ENCODE peak calls at places on chromosomes 13 and 19, in seven cellular contexts. C is right lobe of liver, Y is cardiac fibroblast, I is cardiac muscle cell, H is OCI-LY7, A is skeletal muscle cell, L is NB4. V is an unnamed sample.

GRCh38 chr13:31528758-31529157 is 210.6 kb upstream of the RXFP2 start:
- DNase-seq in Y (no peak), I (no peak), C (no peak), A (no peak), L (no peak), H (no peak), V (no peak)

GRCh38 chr13:23160241-23161175 is 20.3 kb upstream of the SGCG start:
- DNase-seq in C (no peak), Y (no peak), I (peak), L (peak), H (no peak), A (no peak), V (no peak)

GRCh38 chr13:75936791-75937190 is 300.7 kb downstream of the LMO7 start:
- DNase-seq in H (no peak), I (no peak), A (no peak), C (no peak), Y (no peak), L (no peak), V (no peak)

GRCh38 chr19:47421244-47421786 is 2.0 kb upstream of the MEIS3 start:
- DNase-seq in Y (no peak), H (no peak), I (no peak), L (no peak), A (no peak), C (no peak), V (no peak)

GRCh38 chr13:28000567-28000966 is 12.1 kb upstream of the URAD start:
- DNase-seq in C (no peak), L (no peak), I (no peak), A (no peak), Y (no peak), H (no peak), V (no peak)

GRCh38 chr19:47802521-47803043 is 1.8 kb downstream of the TPRX1 start:
- DNase-seq in C (no peak), I (no peak), L (no peak), A (no peak), Y (no peak), H (no peak), V (no peak)

GRCh38 chr13:105518086-105518485 is 1017.4 kb downstream of the EFNB2 start:
- DNase-seq in Y (peak), L (peak), C (no peak), A (peak), I (no peak), H (no peak), V (no peak)

GRCh38 chr19:1132625-1133383 is 29.0 kb downstream of the GPX4 start:
- DNase-seq in H (peak), L (peak), C (no peak), Y (no peak), A (no peak), I (peak), V (no peak)

GRCh38 chr13:44063881-44064280 is 184.2 kb downstream of the LACC1 start:
- DNase-seq in Y (no peak), A (no peak), L (no peak), C (no peak), H (no peak), I (no peak), V (no peak)

GRCh38 chr13:51518847-51519246 is 65.4 kb upstream of the WDFY2 start:
- DNase-seq in Y (peak), H (no peak), L (peak), A (no peak), I (no peak), C (no peak), V (peak)

GRCh38 chr13:52734075-52734623 is 5.5 kb downstream of the CNMD start:
- DNase-seq in Y (no peak), L (no peak), A (no peak), C (no peak), H (no peak), I (no peak), V (no peak)

GRCh38 chr19:45126654-45127053 is 33.7 kb downstream of the PPP1R37 start:
- DNase-seq in C (no peak), Y (no peak), I (no peak), A (no peak), L (no peak), H (no peak), V (no peak)

GRCh38 chr19:1131718-1132552 is 28.1 kb downstream of the GPX4 start:
- DNase-seq in Y (peak), L (peak), H (peak), A (peak), I (peak), C (peak), V (peak)

GRCh38 chr19:3184847-3185481 is 766 bp upstream of the NCLN start:
- DNase-seq in A (peak), C (peak), H (peak), Y (no peak), I (peak), L (no peak), V (no peak)

GRCh38 chr13:49348748-49349147 is 95.1 kb downstream of the CAB39L start:
- DNase-seq in I (no peak), Y (no peak), H (no peak), C (no peak), L (no peak), A (no peak), V (no peak)

GRCh38 chr13:100300213-100300612 is 211.3 kb downstream of the PCCA start:
- DNase-seq in C (no peak), L (no peak), Y (no peak), I (no peak), H (no peak), A (no peak), V (no peak)

GRCh38 chr19:46351241-46352041 is 4.6 kb downstream of the PPP5C start:
- DNase-seq in L (peak), I (peak), H (peak), C (no peak), A (no peak), Y (peak), V (peak)

GRCh38 chr19:1373534-1374249 is 10.0 kb upstream of the NDUFS7 start:
- DNase-seq in H (no peak), C (peak), L (no peak), Y (peak), I (peak), A (no peak), V (no peak)

GRCh38 chr13:23069571-23069970 is 111.2 kb upstream of the SGCG start:
- DNase-seq in C (no peak), I (peak), A (peak), L (no peak), H (no peak), Y (peak), V (no peak)

GRCh38 chr19:13022111-13022858 is 27.0 kb downstream of the NFIX start:
- DNase-seq in L (no peak), I (peak), H (no peak), Y (peak), C (no peak), A (no peak), V (no peak)

GRCh38 chr19:35935911-35936737 is at the start of gene LRFN3:
- DNase-seq in L (peak), A (peak), C (peak), Y (peak), I (peak), H (peak), V (peak)

GRCh38 chr13:23608704-23609413 is 38.6 kb downstream of the TNFRSF19 start:
- DNase-seq in L (no peak), A (no peak), C (peak), I (peak), Y (peak), H (no peak), V (no peak)

GRCh38 chr13:40206241-40207109 is 460.0 kb downstream of the FOXO1 start:
- DNase-seq in Y (peak), A (no peak), H (peak), L (peak), I (peak), C (no peak), V (no peak)

GRCh38 chr19:4557971-4558941 is 1.2 kb downstream of the SEMA6B start:
- DNase-seq in I (peak), C (no peak), H (peak), Y (peak), L (no peak), A (no peak), V (no peak)

GRCh38 chr13:19596960-19597361 is 35.6 kb upstream of the TPTE2 start:
- DNase-seq in C (no peak), I (peak), H (no peak), A (no peak), L (peak), Y (peak), V (no peak)

GRCh38 chr13:112819816-112820215 is 130.0 kb downstream of the ATP11A start:
- DNase-seq in Y (no peak), L (no peak), C (no peak), A (no peak), I (no peak), H (no peak), V (no peak)

GRCh38 chr13:112821340-112822055 is 131.7 kb downstream of the ATP11A start:
- DNase-seq in C (no peak), H (no peak), L (no peak), Y (no peak), I (no peak), A (no peak), V (no peak)

GRCh38 chr13:112818698-112819045 is 128.8 kb downstream of the ATP11A start:
- DNase-seq in Y (no peak), I (no peak), A (no peak), H (no peak), C (no peak), L (no peak), V (no peak)

GRCh38 chr13:112819111-112819510 is 129.3 kb downstream of the ATP11A start:
- DNase-seq in H (no peak), L (no peak), Y (no peak), A (no peak), C (no peak), I (no peak), V (no peak)

DNA sequence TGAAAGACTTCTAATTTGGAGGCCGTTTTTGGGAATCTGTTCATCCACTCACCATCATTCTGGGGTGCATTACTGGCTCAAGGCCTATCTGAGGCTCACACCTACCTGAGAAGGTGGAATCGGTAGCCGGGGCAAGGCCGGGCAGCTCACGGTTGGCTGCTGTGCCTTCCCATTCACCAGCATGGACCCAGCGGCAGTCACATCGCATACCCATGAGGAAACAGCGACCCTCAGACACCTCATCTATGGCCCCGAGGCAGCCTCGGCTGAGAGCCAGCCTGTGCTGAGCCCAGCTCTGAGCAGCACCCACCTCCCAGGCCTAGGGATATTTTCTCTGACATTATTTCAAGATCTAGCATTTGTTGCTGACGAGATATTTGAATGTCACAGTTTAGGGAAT is 130.5 kb downstream of the ATP11A start:
- DNase-seq in Y (no peak), H (no peak), C (no peak), L (no peak), A (no peak), I (no peak), V (no peak)
- H3K4me3 ChIP-seq in Y (no peak), H (no peak), C (no peak), L (no peak), A (no peak), I (no peak), V (no peak)

DNA sequence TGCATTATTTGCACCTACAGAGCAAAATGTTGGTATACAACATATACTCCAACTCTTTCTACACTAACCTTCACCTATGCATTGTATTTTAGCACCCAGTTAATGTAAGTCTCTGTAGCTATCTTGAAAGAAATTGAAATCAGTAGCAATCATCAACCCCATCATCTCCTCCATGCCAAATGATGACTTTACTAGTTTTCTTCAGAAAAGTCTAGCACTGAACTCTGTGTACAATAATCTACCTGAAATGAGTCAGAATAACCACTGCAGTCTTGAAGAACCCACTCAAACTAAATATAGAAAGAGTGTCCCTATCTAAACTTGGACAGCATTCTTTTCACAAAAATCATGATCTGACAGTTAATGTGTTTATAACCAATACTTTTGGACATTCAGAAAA is 9.8 kb downstream of the IRS2 start:
- DNase-seq in L (no peak), I (no peak), H (no peak), A (no peak), C (no peak), Y (no peak), V (no peak)
- H3K4me3 ChIP-seq in L (peak), I (no peak), H (no peak), A (no peak), C (no peak), Y (no peak), V (no peak)

GRCh38 chr13:101417501-101417900 is 1.2 kb upstream of the NALCN start:
- DNase-seq in I (no peak), A (no peak), L (no peak), Y (no peak), C (no peak), H (no peak), V (no peak)

GRCh38 chr13:101412076-101412475 is 4.2 kb downstream of the NALCN start:
- DNase-seq in A (no peak), H (no peak), C (no peak), L (no peak), I (no peak), Y (no peak), V (no peak)

GRCh38 chr13:101417043-101417406 is 717 bp upstream of the NALCN start:
- DNase-seq in A (no peak), I (peak), H (no peak), C (no peak), Y (peak), L (no peak), V (no peak)

GRCh38 chr13:101416181-101417042 is at the start of gene NALCN:
- DNase-seq in Y (peak), A (no peak), H (no peak), I (peak), C (peak), L (no peak), V (no peak)

DNA sequence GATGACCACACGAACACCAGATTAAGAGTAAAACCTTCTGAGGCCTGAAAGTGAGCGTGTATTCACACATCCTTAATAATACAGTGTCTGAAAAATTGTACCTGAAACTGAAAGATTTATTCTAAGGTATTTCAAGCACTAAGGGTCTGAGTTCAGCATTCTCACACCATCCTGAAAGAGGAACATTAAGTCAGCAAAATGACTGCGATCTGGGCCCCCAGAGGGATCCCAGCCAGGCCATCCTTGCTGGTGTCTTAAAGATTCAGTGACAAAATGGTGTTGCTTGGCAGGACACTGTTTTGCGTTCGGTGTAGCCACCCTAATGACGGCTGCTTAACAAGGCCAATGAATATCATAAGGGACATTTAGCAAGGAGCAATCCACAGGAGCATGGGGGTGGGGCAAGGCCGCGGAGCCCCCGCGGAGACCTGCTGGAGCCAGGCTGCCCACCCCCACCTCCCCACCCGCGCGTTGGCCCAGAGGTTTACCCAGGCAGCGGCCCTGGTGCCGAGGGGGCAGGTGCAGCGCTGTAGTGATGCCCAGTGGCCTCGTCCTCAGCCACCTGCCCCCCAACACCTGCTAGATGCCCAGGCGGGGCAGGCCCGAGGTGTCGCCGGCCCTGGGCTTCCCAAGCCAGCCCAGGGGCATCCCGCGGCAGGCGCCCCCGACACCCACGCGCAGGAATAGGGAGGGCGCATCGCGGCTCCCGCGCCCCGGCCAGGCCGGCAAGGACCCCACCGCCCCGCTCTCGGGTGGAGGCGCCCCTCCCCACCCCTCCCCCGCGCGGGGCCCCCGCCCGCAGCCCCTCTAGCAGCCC is 742 bp downstream of the NALCN start:
- DNase-seq in A (no peak), I (no peak), L (no peak), Y (no peak), H (no peak), C (no peak), V (no peak)
- H3K4me3 ChIP-seq in A (peak), I (peak), L (no peak), Y (no peak), H (no peak), C (peak), V (no peak)

DNA sequence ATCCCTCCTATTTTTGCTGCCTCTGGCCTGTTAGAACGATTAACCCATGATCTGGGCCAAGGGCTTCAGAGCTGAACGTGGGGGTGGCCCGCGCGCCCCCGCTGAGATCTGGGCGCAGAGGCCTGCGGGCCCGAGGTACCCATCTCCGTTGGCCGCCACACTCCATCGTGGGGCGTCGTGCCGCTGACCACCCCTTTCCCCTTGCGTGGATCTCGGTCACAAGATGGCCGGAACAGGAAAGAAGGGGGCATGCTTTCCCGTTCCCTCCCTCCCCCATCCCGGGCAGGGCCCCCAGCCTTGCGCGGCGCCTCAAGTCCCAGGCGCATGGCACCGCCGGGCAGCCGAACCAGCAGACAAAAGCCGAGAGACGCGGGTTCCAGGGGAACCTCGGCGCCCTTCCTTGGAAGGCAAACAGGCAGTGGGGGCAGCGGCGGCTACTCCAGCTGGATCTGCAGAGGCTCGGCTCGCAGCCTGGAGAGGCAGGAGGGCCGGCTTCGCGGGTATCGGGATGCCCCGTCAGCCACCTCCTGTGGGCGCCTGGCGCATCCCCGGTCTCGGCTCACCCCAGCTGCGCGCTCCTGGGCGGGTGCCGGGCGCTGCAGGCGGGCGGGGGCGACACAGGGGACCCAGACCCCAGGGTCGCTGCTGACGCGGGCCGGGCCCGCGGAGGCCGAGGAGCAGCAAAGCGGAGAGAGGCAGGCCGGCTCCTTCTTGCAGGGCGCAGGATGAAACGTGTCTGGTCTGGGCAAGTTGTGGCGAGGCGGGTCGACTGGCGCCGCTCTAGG is 500 bp downstream of the DZIP1 start:
- DNase-seq in Y (peak), H (no peak), L (no peak), C (no peak), I (peak), A (no peak), V (no peak)
- H3K4me3 ChIP-seq in Y (peak), H (no peak), L (no peak), C (peak), I (peak), A (peak), V (peak)

GRCh38 chr19:7926021-7926726 is at the start of gene CTXN1:
- DNase-seq in I (peak), C (peak), Y (peak), L (peak), A (no peak), H (peak), V (no peak)

GRCh38 chr19:7924241-7924640 is 1.7 kb downstream of the CTXN1 start:
- DNase-seq in C (no peak), I (no peak), H (no peak), A (no peak), L (peak), Y (no peak), V (no peak)

GRCh38 chr19:7925171-7925837 is 631 bp downstream of the CTXN1 start:
- DNase-seq in A (no peak), Y (peak), L (peak), H (peak), C (peak), I (peak), V (peak)

GRCh38 chr19:7923295-7924191 is 2.4 kb downstream of the CTXN1 start:
- DNase-seq in C (peak), A (no peak), H (no peak), Y (no peak), L (peak), I (no peak), V (no peak)

GRCh38 chr19:7924651-7925170 is 1.2 kb downstream of the CTXN1 start:
- DNase-seq in I (no peak), Y (no peak), A (no peak), H (no peak), L (no peak), C (peak), V (no peak)
- H3K4me3 ChIP-seq in I (peak), Y (no peak), A (peak), H (no peak), L (no peak), C (no peak), V (no peak)

GRCh38 chr19:39136225-39136940 is 10.8 kb downstream of the PAK4 start:
- DNase-seq in A (no peak), I (no peak), L (no peak), Y (no peak), C (no peak), H (no peak), V (no peak)

GRCh38 chr19:39139305-39140194 is 14.0 kb downstream of the PAK4 start:
- DNase-seq in I (peak), Y (no peak), A (no peak), L (no peak), C (no peak), H (no peak), V (no peak)

GRCh38 chr19:39138221-39139211 is 12.9 kb downstream of the PAK4 start:
- DNase-seq in A (no peak), L (no peak), C (no peak), Y (no peak), I (no peak), H (no peak), V (no peak)

GRCh38 chr19:39135701-39136100 is 10.1 kb downstream of the PAK4 start:
- DNase-seq in Y (no peak), H (no peak), A (no peak), C (no peak), I (no peak), L (no peak), V (no peak)

DNA sequence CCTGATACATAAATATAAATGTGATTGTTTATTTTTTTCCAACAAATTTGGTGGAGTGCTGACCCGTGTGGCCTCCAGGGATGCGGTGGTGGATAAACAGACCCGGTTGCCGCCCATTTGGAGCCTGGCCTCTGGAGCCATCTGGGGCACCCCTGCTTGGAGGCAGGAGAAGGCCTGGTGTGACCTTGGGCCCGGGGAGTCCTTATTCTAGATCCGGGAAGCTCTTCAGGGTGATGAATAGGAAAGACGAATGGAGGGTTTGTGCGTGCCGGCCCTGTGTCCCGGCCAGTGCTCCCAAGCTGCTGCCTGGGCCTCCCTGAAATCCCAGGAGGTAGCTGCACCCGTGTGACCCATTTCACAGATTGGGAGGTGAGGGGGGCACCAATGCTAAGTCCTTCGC is 11.5 kb downstream of the PAK4 start:
- DNase-seq in L (no peak), I (no peak), H (no peak), C (no peak), A (no peak), Y (no peak), V (no peak)
- H3K4me3 ChIP-seq in L (no peak), I (no peak), H (no peak), C (no peak), A (no peak), Y (no peak), V (no peak)

V was measured in Jurkat, Clone E6-1.